ENCODE peak calls at places on chromosome 6, in seven cellular contexts. One of them, this sample, is unnamed.

GRCh38 chr6:169620171-169621125 is 81.4 kb downstream of the WDR27 start:
- DNase-seq in H1: no peak
- DNase-seq in sigmoid colon: no peak
- DNase-seq in HCT116: no peak
- DNase-seq in breast epithelium: no peak
- DNase-seq in transverse colon: no peak
- DNase-seq in stomach: no peak
- DNase-seq in this sample: no peak

GRCh38 chr6:31717499-31718222 is 2.5 kb downstream of the LY6G6D start:
- DNase-seq in H1: no peak
- DNase-seq in sigmoid colon: no peak
- DNase-seq in HCT116: no peak
- DNase-seq in breast epithelium: peak
- DNase-seq in transverse colon: no peak
- DNase-seq in stomach: no peak
- DNase-seq in this sample: no peak

GRCh38 chr6:140178550-140179334 is 804.3 kb upstream of the CITED2 start:
- DNase-seq in H1: no peak
- DNase-seq in sigmoid colon: no peak
- DNase-seq in HCT116: no peak
- DNase-seq in breast epithelium: no peak
- DNase-seq in transverse colon: no peak
- DNase-seq in stomach: no peak
- DNase-seq in this sample: no peak

GRCh38 chr6:39362487-39362865 is 40.0 kb upstream of the KCNK16 start:
- DNase-seq in H1: no peak
- DNase-seq in sigmoid colon: no peak
- DNase-seq in HCT116: no peak
- DNase-seq in breast epithelium: no peak
- DNase-seq in transverse colon: no peak
- DNase-seq in stomach: no peak
- DNase-seq in this sample: no peak

GRCh38 chr6:158516098-158516497 is 43.8 kb upstream of the TMEM181 start:
- DNase-seq in H1: peak
- DNase-seq in sigmoid colon: no peak
- DNase-seq in HCT116: no peak
- DNase-seq in breast epithelium: no peak
- DNase-seq in transverse colon: no peak
- DNase-seq in stomach: no peak
- DNase-seq in this sample: no peak

GRCh38 chr6:19731286-19731685 is 105.9 kb upstream of the ID4 start:
- DNase-seq in H1: no peak
- DNase-seq in sigmoid colon: no peak
- DNase-seq in HCT116: peak
- DNase-seq in breast epithelium: no peak
- DNase-seq in transverse colon: no peak
- DNase-seq in stomach: no peak
- DNase-seq in this sample: no peak

GRCh38 chr6:138107752-138108592 is 753 bp upstream of the PERP start:
- DNase-seq in H1: no peak
- DNase-seq in sigmoid colon: no peak
- DNase-seq in HCT116: peak
- DNase-seq in breast epithelium: peak
- DNase-seq in transverse colon: peak
- DNase-seq in stomach: peak
- DNase-seq in this sample: no peak

GRCh38 chr6:155377061-155377460 is 62.8 kb upstream of the TFB1M start:
- DNase-seq in H1: no peak
- DNase-seq in sigmoid colon: no peak
- DNase-seq in HCT116: no peak
- DNase-seq in breast epithelium: no peak
- DNase-seq in transverse colon: no peak
- DNase-seq in stomach: no peak
- DNase-seq in this sample: no peak

GRCh38 chr6:135114355-135115145 is 59.9 kb upstream of the HBS1L start:
- DNase-seq in H1: no peak
- DNase-seq in sigmoid colon: no peak
- DNase-seq in HCT116: no peak
- DNase-seq in breast epithelium: no peak
- DNase-seq in transverse colon: no peak
- DNase-seq in stomach: no peak
- DNase-seq in this sample: no peak

GRCh38 chr6:167684276-167685104 is 142.2 kb upstream of the AFDN start:
- DNase-seq in H1: no peak
- DNase-seq in sigmoid colon: no peak
- DNase-seq in HCT116: no peak
- DNase-seq in breast epithelium: no peak
- DNase-seq in transverse colon: peak
- DNase-seq in stomach: peak
- DNase-seq in this sample: no peak

GRCh38 chr6:167682125-167682524 is 144.6 kb upstream of the AFDN start:
- DNase-seq in H1: no peak
- DNase-seq in sigmoid colon: peak
- DNase-seq in HCT116: no peak
- DNase-seq in breast epithelium: no peak
- DNase-seq in transverse colon: no peak
- DNase-seq in stomach: no peak
- DNase-seq in this sample: no peak

GRCh38 chr6:167682546-167683027 is 144.1 kb upstream of the AFDN start:
- DNase-seq in H1: no peak
- DNase-seq in sigmoid colon: peak
- DNase-seq in HCT116: no peak
- DNase-seq in breast epithelium: no peak
- DNase-seq in transverse colon: no peak
- DNase-seq in stomach: no peak
- DNase-seq in this sample: no peak

GRCh38 chr6:167685654-167686053 is 141.1 kb upstream of the AFDN start:
- DNase-seq in H1: no peak
- DNase-seq in sigmoid colon: no peak
- DNase-seq in HCT116: no peak
- DNase-seq in breast epithelium: no peak
- DNase-seq in transverse colon: no peak
- DNase-seq in stomach: no peak
- DNase-seq in this sample: peak

DNA sequence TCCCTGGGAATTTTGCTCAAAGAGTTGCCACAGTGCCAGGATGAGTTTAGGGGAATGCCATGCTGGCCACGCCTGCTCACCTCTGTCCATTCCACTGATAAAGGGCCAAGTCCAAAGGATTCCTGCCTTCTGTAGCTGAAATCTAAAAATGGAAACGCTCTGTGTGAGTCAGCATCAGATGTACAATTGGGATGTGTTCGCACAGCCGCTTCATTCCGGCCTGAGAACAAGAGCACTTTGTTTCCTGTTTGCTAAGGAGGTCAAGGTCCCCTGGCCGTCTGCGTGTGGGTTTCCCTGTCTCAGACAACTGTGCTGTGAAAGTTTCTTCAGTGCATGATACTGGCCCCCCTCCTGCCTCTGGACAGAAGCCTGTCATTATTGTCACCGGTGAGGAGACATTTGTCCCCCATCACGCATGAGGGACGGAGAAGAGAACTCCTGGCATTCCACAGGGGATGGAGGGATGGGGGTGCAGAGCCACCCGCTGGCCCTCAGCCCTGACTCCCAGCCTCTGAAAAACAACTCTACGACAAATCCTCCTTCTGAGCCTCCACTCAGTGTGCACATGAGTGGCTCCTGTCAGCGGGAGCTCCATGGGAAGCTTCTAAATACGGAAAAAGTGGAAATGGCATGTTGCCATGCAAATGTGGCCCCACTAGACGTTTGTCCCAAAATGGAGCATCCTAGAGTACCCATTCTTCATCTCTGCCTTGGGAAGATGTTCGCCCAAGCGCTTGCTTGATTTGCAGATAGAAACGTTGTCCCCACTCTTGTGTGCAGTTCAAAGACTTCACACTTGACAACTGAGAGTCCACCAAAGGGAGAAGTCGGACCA is 143.5 kb upstream of the AFDN start:
- DNase-seq in H1: no peak
- DNase-seq in sigmoid colon: peak
- DNase-seq in HCT116: peak
- DNase-seq in breast epithelium: peak
- DNase-seq in transverse colon: peak
- DNase-seq in stomach: peak
- DNase-seq in this sample: no peak
- TF ChIP-seq POLR2AphosphoS5 in H1: no peak
- TF ChIP-seq POLR2AphosphoS5 in sigmoid colon: peak
- TF ChIP-seq POLR2AphosphoS5 in HCT116: peak
- TF ChIP-seq POLR2AphosphoS5 in breast epithelium: peak
- TF ChIP-seq POLR2AphosphoS5 in transverse colon: peak
- TF ChIP-seq POLR2AphosphoS5 in stomach: peak
- TF ChIP-seq POLR2AphosphoS5 in this sample: no peak

DNA sequence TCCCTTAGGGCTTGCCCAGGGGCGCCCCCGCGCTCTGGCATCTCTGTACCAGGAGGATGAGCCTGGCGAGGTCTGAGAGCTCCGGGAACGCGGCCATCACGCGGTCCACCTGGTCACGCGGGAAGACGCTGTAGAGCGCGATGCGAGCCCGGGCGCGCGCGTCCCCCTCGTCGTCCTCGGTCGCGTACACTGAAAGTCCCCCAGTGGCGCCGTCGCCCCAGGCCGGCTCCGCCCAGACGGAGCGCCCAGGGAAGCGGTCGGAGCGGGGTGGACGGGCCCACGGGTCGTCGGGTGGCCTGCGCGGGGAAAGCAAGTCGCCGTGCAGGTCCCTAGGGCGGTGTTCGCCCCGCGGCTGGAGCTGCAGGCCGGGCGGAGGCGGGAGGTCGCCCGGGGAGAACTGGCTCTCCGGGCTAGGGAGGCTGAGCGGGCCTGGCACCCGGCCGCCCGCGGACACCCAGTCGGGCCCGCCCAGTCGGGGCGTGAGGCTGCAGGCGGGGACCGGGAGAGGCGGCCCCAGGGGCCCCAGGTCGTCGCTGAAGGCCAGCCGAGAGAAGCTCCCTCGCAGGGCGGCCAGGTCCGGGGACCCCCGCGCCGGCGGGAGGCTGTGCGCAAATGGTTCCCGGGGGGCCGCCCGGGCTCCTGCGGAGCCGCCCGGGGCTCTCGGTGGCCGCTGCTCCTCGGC is 34.0 kb downstream of the ZC3H12D start:
- DNase-seq in H1: peak
- DNase-seq in sigmoid colon: peak
- DNase-seq in HCT116: no peak
- DNase-seq in breast epithelium: peak
- DNase-seq in transverse colon: peak
- DNase-seq in stomach: peak
- DNase-seq in this sample: peak
- TF ChIP-seq POLR2A in H1: no peak
- TF ChIP-seq POLR2A in sigmoid colon: no peak
- TF ChIP-seq POLR2A in HCT116: no peak
- TF ChIP-seq POLR2A in breast epithelium: no peak
- TF ChIP-seq POLR2A in transverse colon: peak
- TF ChIP-seq POLR2A in stomach: no peak
- TF ChIP-seq POLR2A in this sample: no peak

GRCh38 chr6:152746172-152746553 is 4.4 kb upstream of the VIP start:
- DNase-seq in H1: no peak
- DNase-seq in sigmoid colon: no peak
- DNase-seq in HCT116: peak
- DNase-seq in breast epithelium: no peak
- DNase-seq in transverse colon: no peak
- DNase-seq in stomach: no peak
- DNase-seq in this sample: no peak

GRCh38 chr6:152745509-152746171 is 5.0 kb upstream of the VIP start:
- DNase-seq in H1: no peak
- DNase-seq in sigmoid colon: no peak
- DNase-seq in HCT116: no peak
- DNase-seq in breast epithelium: no peak
- DNase-seq in transverse colon: no peak
- DNase-seq in stomach: no peak
- DNase-seq in this sample: no peak

GRCh38 chr6:152748843-152749242 is 1.8 kb upstream of the VIP start:
- DNase-seq in H1: no peak
- DNase-seq in sigmoid colon: no peak
- DNase-seq in HCT116: no peak
- DNase-seq in breast epithelium: no peak
- DNase-seq in transverse colon: no peak
- DNase-seq in stomach: no peak
- DNase-seq in this sample: no peak

GRCh38 chr6:152750694-152751093 is at the start of gene VIP:
- DNase-seq in H1: peak
- DNase-seq in sigmoid colon: no peak
- DNase-seq in HCT116: no peak
- DNase-seq in breast epithelium: no peak
- DNase-seq in transverse colon: no peak
- DNase-seq in stomach: no peak
- DNase-seq in this sample: no peak

DNA sequence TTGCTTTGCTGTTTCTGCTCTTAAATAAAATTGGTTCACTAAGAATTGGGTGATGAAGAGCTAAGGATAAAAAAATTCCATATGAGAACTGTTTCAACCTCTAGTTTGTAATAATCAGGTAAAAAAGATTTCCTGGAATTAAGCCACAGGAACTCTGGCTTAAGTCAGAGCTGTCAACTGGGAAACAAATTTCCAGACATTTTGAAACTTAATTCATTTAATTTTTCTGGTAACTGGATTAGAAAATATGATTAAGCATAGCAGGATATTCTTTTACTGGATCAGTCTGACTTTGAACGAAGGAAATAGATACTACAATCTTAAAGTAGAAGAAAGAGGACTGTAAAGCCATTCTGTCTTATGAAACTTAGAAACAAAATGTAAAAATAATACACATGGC is 1.3 kb upstream of the VIP start:
- DNase-seq in H1: no peak
- DNase-seq in sigmoid colon: no peak
- DNase-seq in HCT116: no peak
- DNase-seq in breast epithelium: no peak
- DNase-seq in transverse colon: no peak
- DNase-seq in stomach: no peak
- DNase-seq in this sample: no peak
- H3K4me3 ChIP-seq in H1: no peak
- H3K4me3 ChIP-seq in sigmoid colon: no peak
- H3K4me3 ChIP-seq in HCT116: no peak
- H3K4me3 ChIP-seq in breast epithelium: no peak
- H3K4me3 ChIP-seq in transverse colon: no peak
- H3K4me3 ChIP-seq in stomach: no peak
- H3K4me3 ChIP-seq in this sample: no peak

GRCh38 chr6:2693191-2693590 is 57.5 kb downstream of the MYLK4 start:
- DNase-seq in H1: no peak
- DNase-seq in sigmoid colon: no peak
- DNase-seq in HCT116: no peak
- DNase-seq in breast epithelium: no peak
- DNase-seq in transverse colon: no peak
- DNase-seq in stomach: no peak
- DNase-seq in this sample: no peak

GRCh38 chr6:2684059-2684749 is 66.5 kb downstream of the MYLK4 start:
- DNase-seq in H1: no peak
- DNase-seq in sigmoid colon: no peak
- DNase-seq in HCT116: peak
- DNase-seq in breast epithelium: no peak
- DNase-seq in transverse colon: no peak
- DNase-seq in stomach: no peak
- DNase-seq in this sample: no peak

GRCh38 chr6:2684766-2685754 is 65.7 kb downstream of the MYLK4 start:
- DNase-seq in H1: no peak
- DNase-seq in sigmoid colon: no peak
- DNase-seq in HCT116: no peak
- DNase-seq in breast epithelium: no peak
- DNase-seq in transverse colon: no peak
- DNase-seq in stomach: no peak
- DNase-seq in this sample: no peak

GRCh38 chr6:2687456-2687855 is 63.3 kb downstream of the MYLK4 start:
- DNase-seq in H1: no peak
- DNase-seq in sigmoid colon: no peak
- DNase-seq in HCT116: no peak
- DNase-seq in breast epithelium: no peak
- DNase-seq in transverse colon: no peak
- DNase-seq in stomach: no peak
- DNase-seq in this sample: no peak

GRCh38 chr6:2688416-2689064 is 62.2 kb downstream of the MYLK4 start:
- DNase-seq in H1: no peak
- DNase-seq in sigmoid colon: no peak
- DNase-seq in HCT116: no peak
- DNase-seq in breast epithelium: no peak
- DNase-seq in transverse colon: no peak
- DNase-seq in stomach: no peak
- DNase-seq in this sample: no peak
- TF ChIP-seq POLR2AphosphoS5 in H1: no peak
- TF ChIP-seq POLR2AphosphoS5 in sigmoid colon: no peak
- TF ChIP-seq POLR2AphosphoS5 in HCT116: no peak
- TF ChIP-seq POLR2AphosphoS5 in breast epithelium: no peak
- TF ChIP-seq POLR2AphosphoS5 in transverse colon: no peak
- TF ChIP-seq POLR2AphosphoS5 in stomach: no peak
- TF ChIP-seq POLR2AphosphoS5 in this sample: no peak